ENCODE peak calls at places on chromosomes 13 and 19, in four cellular contexts. One of them, this sample, is unnamed.

GRCh38 chr19:45779231-45780145 is 2.8 kb downstream of the DMPK start:
- DNase-seq in mesothelial cell of epicardium: peak; percentile 76
- DNase-seq in anterior cingulate cortex: no peak
- DNase-seq in ascending aorta: peak; percentile 89
- DNase-seq in this sample: no peak

GRCh38 chr19:13135068-13136062 is 14.8 kb downstream of the STX10 start:
- DNase-seq in mesothelial cell of epicardium: no peak
- DNase-seq in anterior cingulate cortex: no peak
- DNase-seq in ascending aorta: no peak
- DNase-seq in this sample: no peak

GRCh38 chr13:113954046-113954841 is 19.6 kb downstream of the C13orf46 start:
- DNase-seq in mesothelial cell of epicardium: no peak
- DNase-seq in anterior cingulate cortex: no peak
- DNase-seq in ascending aorta: no peak
- DNase-seq in this sample: no peak

GRCh38 chr13:112859817-112860190 is 109.2 kb upstream of the MCF2L start:
- DNase-seq in mesothelial cell of epicardium: no peak
- DNase-seq in anterior cingulate cortex: no peak
- DNase-seq in ascending aorta: no peak
- DNase-seq in this sample: no peak

GRCh38 chr19:2552859-2553258 is 76.9 kb downstream of the GADD45B start:
- DNase-seq in mesothelial cell of epicardium: no peak
- DNase-seq in anterior cingulate cortex: no peak
- DNase-seq in ascending aorta: no peak
- DNase-seq in this sample: no peak

GRCh38 chr13:23579886-23580706 is 9.9 kb downstream of the TNFRSF19 start:
- DNase-seq in mesothelial cell of epicardium: no peak
- DNase-seq in anterior cingulate cortex: no peak
- DNase-seq in ascending aorta: no peak
- DNase-seq in this sample: no peak

GRCh38 chr13:83943530-83944279 is 61.4 kb upstream of the SLITRK1 start:
- DNase-seq in mesothelial cell of epicardium: no peak
- DNase-seq in anterior cingulate cortex: no peak
- DNase-seq in ascending aorta: no peak
- DNase-seq in this sample: no peak

GRCh38 chr19:5086725-5087439 is 118.0 kb downstream of the KDM4B start:
- DNase-seq in mesothelial cell of epicardium: no peak
- DNase-seq in anterior cingulate cortex: no peak
- DNase-seq in ascending aorta: no peak
- DNase-seq in this sample: no peak

GRCh38 chr19:48290341-48290922 is 20.6 kb downstream of the ZNF114 start:
- DNase-seq in mesothelial cell of epicardium: no peak
- DNase-seq in anterior cingulate cortex: no peak
- DNase-seq in ascending aorta: no peak
- DNase-seq in this sample: no peak

GRCh38 chr13:102440259-102440936 is 38.5 kb upstream of the FGF14 start:
- DNase-seq in mesothelial cell of epicardium: no peak
- DNase-seq in anterior cingulate cortex: no peak
- DNase-seq in ascending aorta: no peak
- DNase-seq in this sample: no peak

This sample was measured in D721Med.